ENCODE peak calls at places on chromosome 1, in ten cellular contexts. One of them, this sample, is unnamed.

GRCh38 chr1:155003766-155004351 is 1.3 kb downstream of the ZBTB7B start:
- DNase-seq in left ventricle myocardium inferior: peak; percentile 80
- DNase-seq in GM12864: no peak
- DNase-seq in activated effector memory CD4-positive, alpha-beta T cell treated with Interleukin-2 at 50 U/mL for 16 hours: no peak
- DNase-seq in activated CD4-positive, CD25-positive, alpha-beta regulatory T cell treated with anti-CD3 and anti-CD28 coated beads, Interleukin-2, amount 50 U/mL, for 72 hours: no peak
- DNase-seq in heart left ventricle: peak; percentile 82
- DNase-seq in NCI-H2081 treated with DMSO at 0.1 percent for 48 hours: no peak
- DNase-seq in amniotic stem cell: peak; percentile 21
- DNase-seq in endothelial cell: no peak
- DNase-seq in body of pancreas: peak; percentile 64
- DNase-seq in this sample: peak; percentile 78

GRCh38 chr1:217482356-217483102 is 148.4 kb downstream of the GPATCH2 start:
- DNase-seq in left ventricle myocardium inferior: no peak
- DNase-seq in amniotic stem cell: peak; percentile 7
- DNase-seq in endothelial cell: no peak
- DNase-seq in heart left ventricle: no peak
- DNase-seq in GM12864: peak; percentile 40
- DNase-seq in activated CD4-positive, CD25-positive, alpha-beta regulatory T cell treated with anti-CD3 and anti-CD28 coated beads, Interleukin-2, amount 50 U/mL, for 72 hours: peak; percentile 52
- DNase-seq in activated effector memory CD4-positive, alpha-beta T cell treated with Interleukin-2 at 50 U/mL for 16 hours: no peak
- DNase-seq in body of pancreas: no peak
- DNase-seq in NCI-H2081 treated with DMSO at 0.1 percent for 48 hours: no peak
- DNase-seq in this sample: no peak

GRCh38 chr1:48107516-48107915 is 110.3 kb upstream of the TRABD2B start:
- DNase-seq in endothelial cell: no peak
- DNase-seq in NCI-H2081 treated with DMSO at 0.1 percent for 48 hours: no peak
- DNase-seq in heart left ventricle: no peak
- DNase-seq in amniotic stem cell: no peak
- DNase-seq in body of pancreas: no peak
- DNase-seq in GM12864: no peak
- DNase-seq in activated effector memory CD4-positive, alpha-beta T cell treated with Interleukin-2 at 50 U/mL for 16 hours: no peak
- DNase-seq in left ventricle myocardium inferior: no peak
- DNase-seq in activated CD4-positive, CD25-positive, alpha-beta regulatory T cell treated with anti-CD3 and anti-CD28 coated beads, Interleukin-2, amount 50 U/mL, for 72 hours: no peak
- DNase-seq in this sample: no peak

GRCh38 chr1:40774266-40774998 is 9.2 kb upstream of the KCNQ4 start:
- DNase-seq in body of pancreas: peak; percentile 62
- DNase-seq in activated effector memory CD4-positive, alpha-beta T cell treated with Interleukin-2 at 50 U/mL for 16 hours: peak; percentile 48
- DNase-seq in NCI-H2081 treated with DMSO at 0.1 percent for 48 hours: no peak
- DNase-seq in amniotic stem cell: no peak
- DNase-seq in activated CD4-positive, CD25-positive, alpha-beta regulatory T cell treated with anti-CD3 and anti-CD28 coated beads, Interleukin-2, amount 50 U/mL, for 72 hours: peak; percentile 72
- DNase-seq in GM12864: no peak
- DNase-seq in endothelial cell: peak; percentile 72
- DNase-seq in heart left ventricle: peak; percentile 38
- DNase-seq in left ventricle myocardium inferior: peak; percentile 58
- DNase-seq in this sample: peak; percentile 72

GRCh38 chr1:201084171-201084766 is 28.0 kb downstream of the CACNA1S start:
- DNase-seq in heart left ventricle: no peak
- DNase-seq in GM12864: no peak
- DNase-seq in endothelial cell: peak; percentile 37
- DNase-seq in NCI-H2081 treated with DMSO at 0.1 percent for 48 hours: no peak
- DNase-seq in activated CD4-positive, CD25-positive, alpha-beta regulatory T cell treated with anti-CD3 and anti-CD28 coated beads, Interleukin-2, amount 50 U/mL, for 72 hours: no peak
- DNase-seq in left ventricle myocardium inferior: no peak
- DNase-seq in activated effector memory CD4-positive, alpha-beta T cell treated with Interleukin-2 at 50 U/mL for 16 hours: no peak
- DNase-seq in amniotic stem cell: no peak
- DNase-seq in body of pancreas: no peak
- DNase-seq in this sample: no peak

GRCh38 chr1:165290143-165290542 is 66.4 kb downstream of the LMX1A start:
- DNase-seq in activated effector memory CD4-positive, alpha-beta T cell treated with Interleukin-2 at 50 U/mL for 16 hours: no peak
- DNase-seq in heart left ventricle: no peak
- DNase-seq in NCI-H2081 treated with DMSO at 0.1 percent for 48 hours: no peak
- DNase-seq in activated CD4-positive, CD25-positive, alpha-beta regulatory T cell treated with anti-CD3 and anti-CD28 coated beads, Interleukin-2, amount 50 U/mL, for 72 hours: no peak
- DNase-seq in left ventricle myocardium inferior: no peak
- DNase-seq in endothelial cell: no peak
- DNase-seq in amniotic stem cell: no peak
- DNase-seq in body of pancreas: no peak
- DNase-seq in GM12864: no peak
- DNase-seq in this sample: no peak

GRCh38 chr1:43554444-43554992 is 23.8 kb downstream of the PTPRF start:
- DNase-seq in left ventricle myocardium inferior: no peak
- DNase-seq in activated CD4-positive, CD25-positive, alpha-beta regulatory T cell treated with anti-CD3 and anti-CD28 coated beads, Interleukin-2, amount 50 U/mL, for 72 hours: no peak
- DNase-seq in GM12864: no peak
- DNase-seq in NCI-H2081 treated with DMSO at 0.1 percent for 48 hours: no peak
- DNase-seq in heart left ventricle: no peak
- DNase-seq in body of pancreas: no peak
- DNase-seq in endothelial cell: peak; percentile 56
- DNase-seq in activated effector memory CD4-positive, alpha-beta T cell treated with Interleukin-2 at 50 U/mL for 16 hours: no peak
- DNase-seq in amniotic stem cell: no peak
- DNase-seq in this sample: no peak

GRCh38 chr1:160567858-160568682 is 11.2 kb downstream of the CD84 start:
- DNase-seq in activated effector memory CD4-positive, alpha-beta T cell treated with Interleukin-2 at 50 U/mL for 16 hours: peak; percentile 66
- DNase-seq in amniotic stem cell: no peak
- DNase-seq in left ventricle myocardium inferior: no peak
- DNase-seq in heart left ventricle: no peak
- DNase-seq in body of pancreas: no peak
- DNase-seq in activated CD4-positive, CD25-positive, alpha-beta regulatory T cell treated with anti-CD3 and anti-CD28 coated beads, Interleukin-2, amount 50 U/mL, for 72 hours: peak; percentile 47
- DNase-seq in NCI-H2081 treated with DMSO at 0.1 percent for 48 hours: no peak
- DNase-seq in GM12864: no peak
- DNase-seq in endothelial cell: no peak
- DNase-seq in this sample: peak; percentile 22

GRCh38 chr1:230104395-230105244 is 37.6 kb downstream of the GALNT2 start:
- DNase-seq in amniotic stem cell: peak; percentile 96
- DNase-seq in GM12864: peak; percentile 61
- DNase-seq in NCI-H2081 treated with DMSO at 0.1 percent for 48 hours: peak; percentile 86
- DNase-seq in left ventricle myocardium inferior: peak; percentile 92
- DNase-seq in activated CD4-positive, CD25-positive, alpha-beta regulatory T cell treated with anti-CD3 and anti-CD28 coated beads, Interleukin-2, amount 50 U/mL, for 72 hours: peak; percentile 72
- DNase-seq in heart left ventricle: peak; percentile 86
- DNase-seq in endothelial cell: peak; percentile 18
- DNase-seq in activated effector memory CD4-positive, alpha-beta T cell treated with Interleukin-2 at 50 U/mL for 16 hours: peak; percentile 46
- DNase-seq in body of pancreas: peak; percentile 96
- DNase-seq in this sample: peak; percentile 94

GRCh38 chr1:234478152-234478480 is 863 bp downstream of the TARBP1 start:
- DNase-seq in NCI-H2081 treated with DMSO at 0.1 percent for 48 hours: peak; percentile 27
- DNase-seq in left ventricle myocardium inferior: no peak
- DNase-seq in activated effector memory CD4-positive, alpha-beta T cell treated with Interleukin-2 at 50 U/mL for 16 hours: peak; percentile 74
- DNase-seq in endothelial cell: no peak
- DNase-seq in body of pancreas: peak; percentile 74
- DNase-seq in activated CD4-positive, CD25-positive, alpha-beta regulatory T cell treated with anti-CD3 and anti-CD28 coated beads, Interleukin-2, amount 50 U/mL, for 72 hours: peak; percentile 73
- DNase-seq in heart left ventricle: peak; percentile 50
- DNase-seq in amniotic stem cell: no peak
- DNase-seq in GM12864: no peak
- DNase-seq in this sample: peak; percentile 81